ENCODE peak calls at places on chromosome X, in four cellular contexts. One of them, this sample, is unnamed.

GRCh38 chrX:113195949-113196348 is 355.3 kb upstream of the AMOT start:
- DNase-seq in lower leg skin: no peak
- DNase-seq in endothelial cell of umbilical vein: no peak
- DNase-seq in suprapubic skin: no peak
- DNase-seq in this sample: no peak

GRCh38 chrX:40644175-40644574 is 3.2 kb downstream of the CXorf38 start:
- DNase-seq in lower leg skin: peak
- DNase-seq in endothelial cell of umbilical vein: peak
- DNase-seq in suprapubic skin: no peak
- DNase-seq in this sample: peak

GRCh38 chrX:71210829-71211228 is 12.2 kb upstream of the GJB1 start:
- DNase-seq in lower leg skin: no peak
- DNase-seq in endothelial cell of umbilical vein: no peak
- DNase-seq in suprapubic skin: no peak
- DNase-seq in this sample: no peak

GRCh38 chrX:143632625-143633387 is 3.1 kb downstream of the SLITRK4 start:
- DNase-seq in lower leg skin: no peak
- DNase-seq in endothelial cell of umbilical vein: no peak
- DNase-seq in suprapubic skin: no peak
- DNase-seq in this sample: no peak

GRCh38 chrX:149630681-149631292 is 805 bp downstream of the TMEM185A start:
- DNase-seq in lower leg skin: no peak
- DNase-seq in endothelial cell of umbilical vein: peak
- DNase-seq in suprapubic skin: no peak
- DNase-seq in this sample: peak

GRCh38 chrX:40931921-40932320 is 153.3 kb upstream of the USP9X start:
- DNase-seq in lower leg skin: no peak
- DNase-seq in endothelial cell of umbilical vein: no peak
- DNase-seq in suprapubic skin: no peak
- DNase-seq in this sample: peak

GRCh38 chrX:14673764-14674163 is 144.4 kb downstream of the GLRA2 start:
- DNase-seq in lower leg skin: no peak
- DNase-seq in endothelial cell of umbilical vein: peak
- DNase-seq in suprapubic skin: no peak
- DNase-seq in this sample: peak

GRCh38 chrX:101656817-101657216 is 2.8 kb downstream of the ARMCX2 start:
- DNase-seq in lower leg skin: no peak
- DNase-seq in endothelial cell of umbilical vein: no peak
- DNase-seq in suprapubic skin: no peak
- DNase-seq in this sample: no peak

GRCh38 chrX:140510306-140510676 is 5.4 kb upstream of the SOX3 start:
- DNase-seq in lower leg skin: no peak
- DNase-seq in endothelial cell of umbilical vein: no peak
- DNase-seq in suprapubic skin: no peak
- DNase-seq in this sample: no peak

DNA sequence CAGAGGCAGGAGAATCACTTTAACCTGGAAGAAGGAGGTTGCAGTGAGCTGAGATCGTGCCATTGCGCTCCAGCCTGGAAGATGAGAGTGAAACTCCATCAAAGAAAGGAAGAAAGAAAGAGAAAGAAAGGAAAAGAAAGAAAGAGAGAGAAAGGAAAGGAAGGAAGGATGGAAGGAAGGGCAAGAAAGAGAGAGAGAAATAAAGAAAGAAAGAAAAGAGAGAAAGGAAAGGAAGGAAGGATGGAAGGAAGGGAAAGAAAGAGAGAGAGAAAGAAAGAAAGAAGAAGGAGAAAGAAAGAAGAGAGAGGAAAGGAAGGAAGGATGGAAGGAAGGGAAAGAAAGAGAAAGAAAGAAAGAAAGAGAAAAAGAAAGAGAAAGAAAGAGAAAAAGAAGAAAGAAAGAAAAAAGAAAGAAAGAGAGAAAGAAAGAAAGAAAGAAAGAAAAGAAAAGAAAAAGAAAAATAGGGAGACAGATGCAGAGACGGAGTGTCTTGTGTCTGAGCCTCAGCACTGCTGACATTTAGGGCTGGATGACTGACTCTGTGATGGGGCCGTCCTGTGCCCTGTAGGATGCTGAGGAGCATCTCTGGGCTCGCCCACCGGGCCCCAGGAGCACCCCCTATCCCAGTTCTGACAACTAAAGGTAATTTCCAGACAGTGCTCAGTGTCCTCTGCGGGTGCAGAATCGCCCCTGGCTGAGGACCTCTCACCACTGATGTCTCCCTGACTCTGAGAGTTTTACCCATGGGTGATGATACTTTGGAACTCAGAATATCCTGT is 61.7 kb downstream of the CRLF2 start:
- DNase-seq in lower leg skin: no peak
- DNase-seq in endothelial cell of umbilical vein: no peak
- DNase-seq in suprapubic skin: peak
- DNase-seq in this sample: no peak
- TF ChIP-seq POLR2A in lower leg skin: no peak
- TF ChIP-seq POLR2A in endothelial cell of umbilical vein: no peak
- TF ChIP-seq POLR2A in suprapubic skin: no peak
- TF ChIP-seq POLR2A in this sample: no peak

DNA sequence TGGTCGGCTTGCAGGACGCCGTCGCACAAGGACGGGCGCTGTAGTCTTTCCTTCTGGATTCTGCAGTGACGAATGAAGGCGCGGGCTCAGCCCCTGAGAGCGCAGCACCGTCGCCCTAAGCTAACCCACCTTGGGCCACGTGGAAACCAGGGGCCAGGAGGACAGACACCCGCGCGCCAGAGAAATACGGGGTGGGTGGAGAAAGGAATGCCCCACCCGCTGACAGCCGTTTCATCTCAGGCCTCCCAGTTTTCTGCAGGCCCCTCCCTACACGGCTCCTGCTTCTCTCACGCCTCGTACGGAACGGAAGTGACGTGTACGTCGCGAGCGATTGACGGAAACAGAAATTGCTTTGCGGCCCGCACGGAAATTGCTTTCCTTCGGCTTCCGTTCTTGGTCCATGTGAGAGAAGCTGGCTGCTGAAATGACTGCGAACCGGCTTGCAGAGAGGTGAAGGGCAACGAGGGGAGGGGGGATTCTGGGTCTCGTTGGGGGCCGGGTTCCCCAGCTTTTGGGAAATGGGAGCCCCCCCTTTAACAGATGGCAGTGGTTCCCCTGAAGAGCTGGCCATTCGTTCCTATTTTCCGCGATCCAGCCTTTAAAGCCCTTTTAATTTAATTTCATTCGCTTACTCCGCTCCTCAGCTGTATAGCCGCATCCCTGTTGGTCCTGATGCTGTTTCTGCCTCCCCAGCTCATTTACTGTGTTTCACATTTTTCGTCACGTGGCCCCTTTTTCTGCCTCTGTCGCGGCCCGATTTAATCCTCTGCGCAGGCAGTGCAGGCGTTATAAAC is at the start of gene UTP14A:
- DNase-seq in lower leg skin: peak
- DNase-seq in endothelial cell of umbilical vein: peak
- DNase-seq in suprapubic skin: peak
- DNase-seq in this sample: peak
- TF ChIP-seq POLR2A in lower leg skin: no peak
- TF ChIP-seq POLR2A in endothelial cell of umbilical vein: peak
- TF ChIP-seq POLR2A in suprapubic skin: no peak
- TF ChIP-seq POLR2A in this sample: peak

DNA sequence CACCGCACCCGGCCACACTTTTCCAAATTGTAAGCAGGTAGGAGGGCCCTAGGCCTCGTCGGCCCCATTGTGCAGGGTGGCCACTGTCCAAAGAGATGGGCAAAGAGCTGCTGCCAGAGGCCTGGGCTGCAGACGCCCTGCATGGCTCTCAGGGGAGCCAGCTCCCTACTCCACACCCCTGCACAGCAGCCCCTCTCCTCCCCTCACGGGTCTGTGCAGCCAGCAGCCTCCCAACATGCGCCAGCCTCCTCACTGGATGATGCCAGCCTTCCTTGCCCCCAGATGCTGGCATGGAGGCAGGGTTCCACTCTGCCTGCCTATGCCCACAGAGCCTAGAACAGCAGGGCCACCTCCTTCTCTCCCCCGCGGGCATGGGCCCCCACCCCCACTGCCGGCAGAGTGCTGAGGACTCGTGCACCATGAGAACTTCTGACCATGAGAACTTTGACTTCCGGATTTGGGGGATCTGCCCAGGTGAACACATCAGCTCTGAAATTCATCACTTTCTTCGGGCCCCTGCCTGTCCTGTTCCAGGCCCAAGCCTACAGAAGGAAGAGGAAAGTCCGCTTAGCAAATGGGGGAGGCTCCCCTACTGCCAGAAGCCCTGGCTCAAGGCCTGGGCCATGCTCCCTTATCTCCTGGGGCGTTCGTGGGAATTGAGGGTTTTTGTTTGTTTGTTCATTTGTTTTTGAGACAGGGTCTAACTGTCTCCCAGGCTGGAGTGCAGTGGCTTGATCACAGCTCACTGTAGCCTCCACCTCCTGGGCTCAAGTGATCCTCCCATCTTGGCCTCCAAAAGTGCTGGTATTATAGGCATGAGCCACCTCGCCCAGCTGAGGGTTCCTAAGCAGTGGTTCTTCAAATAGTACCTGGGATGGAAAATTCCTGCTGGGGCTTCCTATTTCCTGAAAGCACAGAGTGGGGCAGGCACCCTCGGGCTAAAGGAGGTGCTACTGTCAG is 8.0 kb downstream of the IRAK1 start:
- DNase-seq in lower leg skin: no peak
- DNase-seq in endothelial cell of umbilical vein: no peak
- DNase-seq in suprapubic skin: no peak
- DNase-seq in this sample: no peak
- TF ChIP-seq POLR2A in lower leg skin: no peak
- TF ChIP-seq POLR2A in endothelial cell of umbilical vein: no peak
- TF ChIP-seq POLR2A in suprapubic skin: no peak
- TF ChIP-seq POLR2A in this sample: no peak

DNA sequence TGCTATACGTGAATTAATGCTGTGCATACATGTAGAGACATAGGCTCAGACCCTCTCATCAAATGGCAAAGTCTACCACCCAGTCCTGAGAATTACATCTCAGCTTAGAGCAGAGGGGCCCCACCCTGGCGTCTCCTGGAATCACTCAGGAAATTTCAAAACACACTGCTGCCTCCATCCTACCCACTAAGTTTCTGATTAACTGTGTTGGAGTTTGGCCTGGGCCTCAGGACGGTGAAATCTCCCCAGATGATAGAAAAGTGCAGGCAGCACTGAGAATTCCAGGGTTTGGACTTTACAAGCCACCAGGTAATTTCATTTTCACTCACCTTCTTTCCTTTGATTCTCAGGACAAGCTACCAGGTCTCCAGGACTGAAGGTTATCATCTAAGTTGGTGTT is 3.3 kb upstream of the FAM9C start:
- DNase-seq in lower leg skin: no peak
- DNase-seq in endothelial cell of umbilical vein: no peak
- DNase-seq in suprapubic skin: no peak
- DNase-seq in this sample: no peak
- TF ChIP-seq POLR2A in lower leg skin: no peak
- TF ChIP-seq POLR2A in endothelial cell of umbilical vein: no peak
- TF ChIP-seq POLR2A in suprapubic skin: no peak
- TF ChIP-seq POLR2A in this sample: no peak

DNA sequence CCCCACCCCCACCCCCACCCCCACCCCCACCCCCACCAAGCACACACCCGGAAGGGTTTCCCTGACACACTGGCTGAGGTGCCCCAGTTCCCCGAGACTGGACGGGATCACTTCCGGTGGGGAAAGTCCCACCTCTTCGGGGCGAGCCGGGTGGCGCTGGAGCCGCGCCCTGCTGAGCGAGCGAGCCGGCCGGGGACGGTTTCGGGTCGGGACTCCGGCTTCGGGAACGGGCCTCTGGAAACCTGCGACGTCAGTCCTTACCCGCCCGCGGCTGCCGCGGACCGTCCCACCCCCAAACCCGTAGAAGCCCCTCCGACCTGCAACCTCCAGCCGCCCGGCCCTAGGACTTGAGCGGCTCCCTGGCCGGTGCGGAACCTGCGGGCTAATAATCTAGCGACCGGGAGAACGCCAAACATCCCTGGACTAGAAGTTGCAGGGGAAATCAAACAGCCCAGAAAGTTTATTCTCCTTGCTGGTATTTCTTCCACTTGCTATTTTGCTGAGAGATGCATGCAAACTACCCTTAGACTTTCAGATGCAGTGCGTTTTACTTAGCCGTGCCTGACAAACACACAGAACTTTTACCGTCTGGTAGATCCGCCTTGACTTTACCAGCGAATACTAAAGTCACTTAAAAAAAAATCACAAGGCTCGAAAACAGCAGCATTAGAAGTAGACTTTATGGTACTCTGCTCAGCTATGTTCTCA is 993 bp downstream of the RAP2C start:
- DNase-seq in lower leg skin: peak
- DNase-seq in endothelial cell of umbilical vein: peak
- DNase-seq in suprapubic skin: peak
- DNase-seq in this sample: peak
- TF ChIP-seq POLR2A in lower leg skin: no peak
- TF ChIP-seq POLR2A in endothelial cell of umbilical vein: peak
- TF ChIP-seq POLR2A in suprapubic skin: peak
- TF ChIP-seq POLR2A in this sample: peak

GRCh38 chrX:154373340-154374306 is 811 bp downstream of the FLNA start:
- DNase-seq in lower leg skin: peak
- DNase-seq in endothelial cell of umbilical vein: peak
- DNase-seq in suprapubic skin: no peak
- DNase-seq in this sample: peak
- TF ChIP-seq POLR2A in lower leg skin: no peak
- TF ChIP-seq POLR2A in endothelial cell of umbilical vein: no peak
- TF ChIP-seq POLR2A in suprapubic skin: no peak
- TF ChIP-seq POLR2A in this sample: no peak

GRCh38 chrX:16712116-16712824 is at the start of gene CTPS2:
- DNase-seq in lower leg skin: peak
- DNase-seq in endothelial cell of umbilical vein: peak
- DNase-seq in suprapubic skin: peak
- DNase-seq in this sample: peak
- TF ChIP-seq POLR2A in lower leg skin: no peak
- TF ChIP-seq POLR2A in endothelial cell of umbilical vein: no peak
- TF ChIP-seq POLR2A in suprapubic skin: no peak
- TF ChIP-seq POLR2A in this sample: peak

This sample was measured in erythroblast.